ENCODE peak calls at places on chromosomes 3 and 15, in eight cellular contexts. I is upper lobe of left lung; Z is GM23338; D is cardiac muscle cell; M is adrenal gland; A is left lung; G is CD4-positive, CD25-positive, alpha-beta regulatory T cell; N is BE2C. C is an unnamed sample. For H3K4me1, the result is how much of the 10 kb centered on the place peaks cover.

GRCh38 chr3:23734481-23734880 is 71.3 kb upstream of the UBE2E1 start:
- DNase-seq in I (no peak), G (no peak), A (no peak), Z (no peak), M (no peak), N (no peak), D (no peak), C (no peak)

GRCh38 chr3:138686771-138687221 is 78.2 kb downstream of the FAIM start:
- DNase-seq in A (no peak), N (no peak), M (no peak), D (peak), G (no peak), Z (no peak), I (no peak), C (no peak)

GRCh38 chr3:126127452-126127851 is 43.5 kb upstream of the SLC41A3 start:
- DNase-seq in G (no peak), D (no peak), N (peak), I (peak), A (peak), Z (no peak), M (peak), C (no peak)

GRCh38 chr15:57217716-57218598 is 158.3 kb upstream of the CGNL1 start:
- DNase-seq in N (no peak), M (no peak), Z (no peak), D (no peak), G (no peak), I (no peak), A (no peak), C (peak)

GRCh38 chr3:167740961-167741587 is 5.6 kb downstream of the SERPINI1 start:
- DNase-seq in G (peak), Z (peak), D (peak), I (no peak), N (peak), M (no peak), A (no peak), C (no peak)

GRCh38 chr15:100111103-100112060 is 230.4 kb downstream of the ADAMTS17 start:
- DNase-seq in G (no peak), A (no peak), Z (no peak), D (no peak), I (peak), M (peak), N (peak), C (no peak)

GRCh38 chr15:51864408-51865056 is 35.1 kb downstream of the TMOD3 start:
- DNase-seq in D (no peak), N (no peak), G (no peak), A (no peak), I (no peak), M (no peak), Z (peak), C (no peak)

GRCh38 chr3:170428095-170428494 is 9.4 kb downstream of the CLDN11 start:
- DNase-seq in A (no peak), I (no peak), D (no peak), Z (no peak), G (no peak), N (no peak), M (no peak), C (no peak)

GRCh38 chr15:55742927-55743614 is at the start of gene PRTG:
- DNase-seq in I (peak), A (peak), D (peak), Z (peak), N (peak), G (no peak), M (peak), C (peak)

GRCh38 chr15:22855791-22856190 is 17.3 kb downstream of the NIPA2 start:
- DNase-seq in A (no peak), D (no peak), I (no peak), G (no peak), Z (no peak), N (no peak), M (no peak), C (no peak)

GRCh38 chr3:134917631-134918030 is 122.6 kb downstream of the EPHB1 start:
- DNase-seq in G (no peak), A (no peak), I (no peak), M (no peak), D (no peak), N (no peak), Z (no peak), C (no peak)

GRCh38 chr3:12895391-12896205 is 54.2 kb upstream of the RPL32 start:
- DNase-seq in A (no peak), D (no peak), M (no peak), I (no peak), N (no peak), G (no peak), Z (no peak), C (no peak)

GRCh38 chr15:49987198-49987785 is 131.7 kb downstream of the ATP8B4 start:
- DNase-seq in N (no peak), Z (no peak), M (no peak), D (no peak), A (no peak), G (no peak), I (no peak), C (no peak)

GRCh38 chr15:92322566-92323355 is 70.9 kb upstream of the ST8SIA2 start:
- DNase-seq in G (no peak), I (no peak), N (no peak), A (no peak), M (no peak), D (no peak), Z (no peak), C (no peak)

GRCh38 chr3:193132923-193133463 is 108.0 kb upstream of the PLAAT1 start:
- DNase-seq in G (no peak), A (no peak), N (no peak), D (no peak), Z (no peak), I (no peak), M (no peak), C (no peak)

GRCh38 chr3:22012471-22012870 is 261.5 kb upstream of the ZNF385D start:
- DNase-seq in G (no peak), I (no peak), Z (no peak), D (no peak), M (no peak), A (no peak), N (no peak), C (no peak)

GRCh38 chr15:52466134-52466701 is 62.5 kb downstream of the MYO5A start:
- DNase-seq in D (peak), N (no peak), Z (peak), M (peak), I (peak), A (no peak), G (no peak), C (no peak)

GRCh38 chr15:101092186-101092866 is 159.5 kb downstream of the CHSY1 start:
- DNase-seq in G (no peak), I (no peak), A (no peak), Z (no peak), D (no peak), N (no peak), M (no peak), C (no peak)

GRCh38 chr15:29053661-29054131 is 167.9 kb downstream of the APBA2 start:
- DNase-seq in A (no peak), M (no peak), I (no peak), Z (no peak), N (no peak), D (no peak), G (no peak), C (no peak)

GRCh38 chr15:77541421-77542181 is 91.1 kb downstream of the LINGO1 start:
- DNase-seq in A (peak), G (no peak), I (peak), N (no peak), M (no peak), D (no peak), Z (peak), C (no peak)
- H3K4me1 ChIP-seq in A (under half), G (under half), I (under half), N (under half), M (under half), D (under half), Z (under half), C (half or more)

DNA sequence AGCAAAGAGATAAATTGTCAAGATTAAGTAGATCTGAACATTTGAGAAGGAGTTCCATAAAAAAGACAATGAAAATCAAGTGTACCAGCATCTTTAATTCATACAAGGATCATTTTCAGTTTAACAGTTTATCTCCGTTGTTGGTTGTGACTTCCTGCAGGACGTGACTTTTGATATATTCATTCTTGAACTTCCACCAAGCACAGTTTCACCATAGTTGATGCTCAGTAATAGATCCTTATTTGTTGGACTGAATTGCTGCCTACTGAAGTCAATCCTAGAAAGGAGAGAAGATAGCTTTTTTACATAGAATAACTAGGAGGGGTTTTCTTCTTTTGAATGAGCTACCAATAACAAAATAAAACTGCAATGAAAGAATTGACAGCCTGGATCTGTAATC is 408.2 kb downstream of the LPP start:
- DNase-seq in N (no peak), Z (no peak), D (no peak), M (no peak), G (no peak), A (no peak), I (no peak), C (no peak)
- H3K4me1 ChIP-seq in N (under half), Z (under half), D (under half), M (under half), G (under half), A (under half), I (under half), C (under half)

GRCh38 chr3:197493049-197493448 is 62.7 kb downstream of the BDH1 start:
- DNase-seq in I (no peak), D (no peak), Z (no peak), M (no peak), G (no peak), N (no peak), A (no peak), C (no peak)

GRCh38 chr3:197495059-197495455 is 60.7 kb downstream of the BDH1 start:
- DNase-seq in D (no peak), M (no peak), G (no peak), Z (no peak), N (no peak), I (no peak), A (no peak), C (no peak)

GRCh38 chr3:197495999-197496745 is 59.6 kb downstream of the BDH1 start:
- DNase-seq in M (no peak), N (no peak), I (no peak), A (no peak), G (no peak), D (no peak), Z (no peak), C (no peak)

GRCh38 chr3:197495499-197495898 is 60.3 kb downstream of the BDH1 start:
- DNase-seq in N (no peak), G (no peak), D (no peak), I (no peak), Z (no peak), M (no peak), A (no peak), C (no peak)

DNA sequence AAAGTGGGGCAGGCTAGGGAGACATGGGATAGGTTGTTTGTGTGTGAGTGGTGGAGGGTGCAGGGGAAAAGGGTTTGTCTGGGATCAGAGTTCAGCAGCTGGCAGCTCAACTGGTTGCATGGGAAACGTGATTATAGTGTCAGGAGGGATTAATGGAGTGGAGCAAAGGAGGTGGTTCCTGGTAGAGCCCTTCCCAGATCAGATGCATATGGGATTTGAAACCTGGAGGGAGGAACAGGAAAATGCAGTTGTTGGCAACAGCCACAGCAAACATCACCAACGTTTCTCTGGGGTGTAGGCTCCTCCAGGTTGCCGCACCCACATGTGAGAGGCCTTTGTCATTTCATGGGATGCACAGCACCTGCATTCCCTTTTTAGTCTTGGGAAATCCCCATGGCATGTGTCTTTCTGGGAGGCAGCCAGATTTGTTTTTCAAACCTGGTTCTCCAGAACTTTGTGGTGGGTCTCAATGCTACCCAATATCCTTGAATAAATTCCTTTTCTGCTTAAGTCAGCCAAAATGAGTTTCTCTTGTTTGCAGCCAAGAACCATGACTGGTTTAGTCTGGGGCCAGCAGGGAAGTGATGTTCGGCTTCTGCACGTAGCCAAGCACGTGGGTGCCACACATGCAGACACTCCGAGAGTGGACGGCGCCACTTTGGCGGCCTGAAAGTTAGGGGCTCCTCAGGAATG is 61.3 kb downstream of the BDH1 start:
- DNase-seq in Z (no peak), I (no peak), N (no peak), D (no peak), A (no peak), M (no peak), G (no peak), C (no peak)
- H3K4me1 ChIP-seq in Z (under half), I (under half), N (under half), D (under half), A (under half), M (under half), G (under half), C (under half)

DNA sequence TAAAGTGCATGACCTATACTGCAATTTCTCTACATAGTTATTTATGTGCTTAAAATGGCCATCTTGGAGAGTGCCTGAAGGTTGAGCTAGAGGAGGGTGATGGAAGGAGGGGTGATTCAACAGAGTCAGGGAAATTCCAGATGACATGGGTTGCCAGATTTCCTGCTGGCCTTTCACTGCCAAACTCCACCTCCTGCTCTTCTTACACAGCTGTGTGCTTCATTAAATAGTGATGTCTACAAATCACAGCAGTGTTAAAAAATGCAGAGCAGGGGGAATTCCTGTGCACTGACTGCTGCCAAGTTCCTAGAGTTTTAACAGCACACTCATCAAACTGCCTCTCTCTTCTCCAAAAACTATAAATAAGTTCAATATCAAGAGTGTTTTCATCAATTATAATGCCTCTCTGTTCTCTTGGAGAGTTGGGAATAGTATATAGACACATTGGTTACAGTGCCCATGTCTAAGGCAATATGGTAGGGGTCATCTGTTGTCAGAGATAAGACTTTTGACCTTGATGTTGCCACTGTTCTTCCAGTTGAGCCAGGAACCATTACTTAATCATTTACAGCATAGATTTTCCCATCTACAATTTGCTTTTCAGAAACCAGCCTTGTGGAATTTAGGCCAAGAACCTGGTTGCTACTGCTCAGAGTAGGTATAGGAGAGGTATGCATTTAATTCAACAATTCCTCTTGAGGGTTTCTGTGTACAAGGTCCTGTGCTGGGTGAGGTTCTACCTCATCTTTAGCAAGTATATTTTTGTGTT is 79.6 kb downstream of the TP63 start:
- DNase-seq in G (no peak), Z (peak), N (no peak), I (peak), D (no peak), A (no peak), M (peak), C (no peak)
- H3K4me1 ChIP-seq in G (under half), Z (under half), N (under half), I (under half), D (under half), A (under half), M (under half), C (under half)

DNA sequence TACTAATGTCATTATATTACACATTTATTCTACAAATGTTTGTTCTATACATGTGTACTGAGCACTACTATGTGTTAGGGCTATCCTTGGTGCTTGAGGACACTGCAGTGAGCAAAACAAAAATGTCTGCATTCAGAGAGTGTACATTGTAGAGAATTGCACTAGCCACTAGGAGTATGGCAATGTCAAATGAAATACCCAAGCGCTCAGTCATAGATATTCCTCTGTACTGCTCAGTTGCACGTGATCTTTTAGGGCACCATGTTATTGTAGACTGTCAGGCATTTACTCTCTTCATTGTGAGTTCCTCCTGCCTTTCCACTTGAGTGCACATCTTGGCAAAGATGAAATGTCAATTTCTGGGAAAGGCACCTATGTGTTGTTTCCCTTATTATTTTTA is 36.8 kb downstream of the FNDC3B start:
- DNase-seq in D (no peak), A (no peak), I (no peak), N (no peak), Z (no peak), M (no peak), G (no peak), C (no peak)
- H3K4me1 ChIP-seq in D (under half), A (half or more), I (under half), N (under half), Z (half or more), M (half or more), G (under half), C (under half)

GRCh38 chr15:85676332-85676731 is 118.4 kb downstream of the KLHL25 start:
- DNase-seq in I (no peak), M (no peak), A (no peak), G (no peak), N (no peak), D (no peak), Z (no peak), C (no peak)

GRCh38 chr15:85685366-85685765 is 109.4 kb downstream of the KLHL25 start:
- DNase-seq in I (no peak), M (no peak), A (no peak), D (no peak), Z (no peak), G (no peak), N (no peak), C (no peak)

GRCh38 chr15:85684174-85684710 is 110.5 kb downstream of the KLHL25 start:
- DNase-seq in M (no peak), A (no peak), I (no peak), N (no peak), Z (no peak), D (no peak), G (no peak), C (no peak)

GRCh38 chr15:85687329-85687728 is 107.4 kb downstream of the KLHL25 start:
- DNase-seq in A (no peak), D (no peak), N (no peak), M (no peak), I (no peak), G (no peak), Z (no peak), C (no peak)

GRCh38 chr15:85681391-85681790 is 113.3 kb downstream of the KLHL25 start:
- DNase-seq in M (no peak), I (no peak), N (no peak), Z (no peak), G (no peak), A (no peak), D (no peak), C (no peak)
- H3K4me1 ChIP-seq in M (under half), I (under half), N (under half), Z (under half), G (under half), A (under half), D (under half), C (under half)

DNA sequence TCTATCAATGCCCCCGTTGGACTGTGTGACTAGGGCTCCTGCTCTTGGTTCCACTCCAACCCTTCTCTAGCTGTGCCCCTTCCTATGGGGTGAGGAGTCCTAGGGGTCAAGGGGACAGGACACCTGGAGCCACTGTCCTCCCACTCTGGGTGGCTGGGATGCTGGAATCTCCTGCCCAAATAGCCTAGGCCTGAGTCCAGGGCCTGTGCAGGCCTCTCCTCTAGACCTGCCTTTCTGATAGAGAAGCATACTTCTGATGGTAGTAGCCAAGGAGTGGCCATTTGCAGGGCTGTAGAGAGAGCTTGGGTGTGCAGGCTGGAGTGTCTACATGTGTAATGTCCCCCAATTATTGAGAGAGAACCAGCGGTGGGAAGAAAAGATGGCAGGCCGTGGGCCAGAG is 54.2 kb downstream of the ITGA11 start:
- DNase-seq in I (no peak), A (no peak), G (no peak), Z (no peak), D (no peak), M (peak), N (no peak), C (no peak)
- H3K4me1 ChIP-seq in I (under half), A (under half), G (under half), Z (under half), D (under half), M (under half), N (under half), C (under half)

GRCh38 chr3:4845882-4846281 is 133.4 kb upstream of the BHLHE40 start:
- DNase-seq in Z (no peak), A (no peak), D (no peak), N (no peak), M (no peak), I (no peak), G (no peak), C (no peak)
- H3K4me1 ChIP-seq in Z (under half), A (under half), D (under half), N (under half), M (under half), I (under half), G (under half), C (under half)

DNA sequence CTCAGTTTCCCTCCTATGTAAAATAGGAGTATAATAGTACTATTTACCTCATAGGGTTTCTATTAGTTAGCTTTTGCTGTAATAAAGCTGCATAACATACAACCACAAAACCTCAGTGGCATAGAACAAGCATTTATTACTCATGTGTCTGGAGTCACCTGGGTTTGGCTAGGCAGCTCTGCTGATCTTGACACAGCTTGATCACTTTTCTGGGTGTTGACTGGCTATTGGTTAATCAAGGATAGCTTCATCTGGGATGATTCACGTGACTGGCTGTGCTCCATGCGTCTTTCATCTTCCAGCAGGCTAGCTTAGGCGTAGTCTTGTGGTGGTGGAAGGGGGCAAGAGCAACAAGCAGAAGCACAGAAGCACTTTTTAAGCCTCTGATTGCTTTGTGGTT is 112.6 kb downstream of the SQOR start:
- DNase-seq in G (no peak), D (no peak), N (no peak), A (no peak), I (no peak), M (no peak), Z (no peak), C (no peak)
- H3K4me1 ChIP-seq in G (under half), D (under half), N (under half), A (under half), I (under half), M (under half), Z (under half), C (under half)

C was measured in neuronal stem cell.